ENCODE peak calls at places on chromosomes 4 and X, in five cellular contexts. One of them, this sample, is unnamed.

GRCh38 chrX:155612312-155613224 is at the start of gene TMLHE:
- DNase-seq in H9: peak; percentile 59
- DNase-seq in IMR-90: peak; percentile 47
- DNase-seq in mesenchymal stem cell: peak; percentile 64
- DNase-seq in H1: peak; percentile 61
- DNase-seq in this sample: peak; percentile 9

GRCh38 chr4:692771-693554 is 4.0 kb upstream of the SLC49A3 start:
- DNase-seq in H9: peak; percentile 43
- DNase-seq in IMR-90: no peak
- DNase-seq in mesenchymal stem cell: no peak
- DNase-seq in H1: no peak
- DNase-seq in this sample: no peak

GRCh38 chr4:88054909-88055308 is 47.5 kb downstream of the PKD2 start:
- DNase-seq in H9: peak; percentile 60
- DNase-seq in IMR-90: peak; percentile 72
- DNase-seq in mesenchymal stem cell: peak; percentile 69
- DNase-seq in H1: no peak
- DNase-seq in this sample: peak; percentile 24

GRCh38 chr4:74897390-74897789 is 35.5 kb upstream of the PARM1 start:
- DNase-seq in H9: no peak
- DNase-seq in IMR-90: no peak
- DNase-seq in mesenchymal stem cell: no peak
- DNase-seq in H1: no peak
- DNase-seq in this sample: no peak

GRCh38 chrX:134171661-134172587 is 65.1 kb upstream of the CCDC160 start:
- DNase-seq in H9: peak; percentile 43
- DNase-seq in IMR-90: no peak
- DNase-seq in mesenchymal stem cell: peak; percentile 6
- DNase-seq in H1: no peak
- DNase-seq in this sample: no peak

GRCh38 chr4:182337366-182337765 is 94.2 kb downstream of the TENM3 start:
- DNase-seq in H9: no peak
- DNase-seq in IMR-90: peak; percentile 8
- DNase-seq in mesenchymal stem cell: no peak
- DNase-seq in H1: no peak
- DNase-seq in this sample: no peak

GRCh38 chrX:11787564-11787963 is 29.5 kb downstream of the MSL3 start:
- DNase-seq in H9: peak; percentile 92
- DNase-seq in IMR-90: peak; percentile 33
- DNase-seq in mesenchymal stem cell: peak; percentile 26
- DNase-seq in H1: peak; percentile 80
- DNase-seq in this sample: peak; percentile 67

GRCh38 chrX:147875866-147876596 is 35.7 kb upstream of the FMR1 start:
- DNase-seq in H9: no peak
- DNase-seq in IMR-90: no peak
- DNase-seq in mesenchymal stem cell: peak; percentile 1
- DNase-seq in H1: no peak
- DNase-seq in this sample: no peak

GRCh38 chr4:118410143-118410542 is 57.3 kb upstream of the PRSS12 start:
- DNase-seq in H9: no peak
- DNase-seq in IMR-90: peak; percentile 90
- DNase-seq in mesenchymal stem cell: peak; percentile 47
- DNase-seq in H1: no peak
- DNase-seq in this sample: no peak

GRCh38 chrX:47502591-47503222 is 19.7 kb upstream of the ZNF41 start:
- DNase-seq in H9: no peak
- DNase-seq in IMR-90: peak; percentile 61
- DNase-seq in mesenchymal stem cell: peak; percentile 37
- DNase-seq in H1: no peak
- DNase-seq in this sample: no peak

GRCh38 chr4:95020521-95020920 is 262.8 kb downstream of the BMPR1B start:
- DNase-seq in H9: no peak
- DNase-seq in IMR-90: no peak
- DNase-seq in mesenchymal stem cell: no peak
- DNase-seq in H1: no peak
- DNase-seq in this sample: no peak
- H3K4me1 ChIP-seq in H9: no peaks in the 10 kb centered on the region
- H3K4me1 ChIP-seq in IMR-90: no peaks in the 10 kb centered on the region
- H3K4me1 ChIP-seq in mesenchymal stem cell: no peaks in the 10 kb centered on the region
- H3K4me1 ChIP-seq in H1: no peaks in the 10 kb centered on the region
- H3K4me1 ChIP-seq in this sample: peaks cover 3% of the 10 kb centered on the region

DNA sequence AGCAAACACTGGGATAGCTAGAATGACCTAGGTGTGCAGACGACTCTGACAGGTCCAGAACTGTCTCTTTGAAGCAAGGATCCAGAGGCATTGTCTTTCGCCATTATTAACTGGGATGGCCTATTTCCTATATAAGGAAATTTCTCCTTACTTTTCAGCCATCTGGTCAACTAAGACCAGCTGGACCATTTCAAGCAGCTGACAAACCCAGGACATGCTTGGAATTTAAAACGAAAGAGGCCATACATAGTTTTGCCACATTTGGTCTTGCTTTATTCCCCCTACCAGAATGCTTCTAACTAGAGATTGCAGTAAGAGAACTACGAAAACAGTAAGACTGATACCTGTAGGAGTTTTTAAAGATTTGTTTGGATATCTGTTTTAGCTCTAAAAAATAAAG is 87.0 kb downstream of the GLRA2 start:
- DNase-seq in H9: no peak
- DNase-seq in IMR-90: peak; percentile 38
- DNase-seq in mesenchymal stem cell: peak; percentile 8
- DNase-seq in H1: no peak
- DNase-seq in this sample: no peak
- H2BK5ac ChIP-seq in H9: no peak overlapping the region
- H2BK5ac ChIP-seq in IMR-90: peak overlapping the region; percentile 80
- H2BK5ac ChIP-seq in mesenchymal stem cell: no peak overlapping the region
- H2BK5ac ChIP-seq in H1: no peak overlapping the region
- H2BK5ac ChIP-seq in this sample: no peak overlapping the region

GRCh38 chr4:2007804-2008670 is 737 bp downstream of the NELFA start:
- DNase-seq in H9: no peak
- DNase-seq in IMR-90: peak; percentile 9
- DNase-seq in mesenchymal stem cell: peak; percentile 28
- DNase-seq in H1: no peak
- DNase-seq in this sample: peak; percentile 18
- H3K14ac ChIP-seq in H9: no peak overlapping the region
- H3K14ac ChIP-seq in IMR-90: peak overlapping the region; percentile 84
- H3K14ac ChIP-seq in mesenchymal stem cell: peak overlapping the region; percentile 68
- H3K14ac ChIP-seq in H1: no peak overlapping the region
- H3K14ac ChIP-seq in this sample: peak overlapping the region; percentile 100

DNA sequence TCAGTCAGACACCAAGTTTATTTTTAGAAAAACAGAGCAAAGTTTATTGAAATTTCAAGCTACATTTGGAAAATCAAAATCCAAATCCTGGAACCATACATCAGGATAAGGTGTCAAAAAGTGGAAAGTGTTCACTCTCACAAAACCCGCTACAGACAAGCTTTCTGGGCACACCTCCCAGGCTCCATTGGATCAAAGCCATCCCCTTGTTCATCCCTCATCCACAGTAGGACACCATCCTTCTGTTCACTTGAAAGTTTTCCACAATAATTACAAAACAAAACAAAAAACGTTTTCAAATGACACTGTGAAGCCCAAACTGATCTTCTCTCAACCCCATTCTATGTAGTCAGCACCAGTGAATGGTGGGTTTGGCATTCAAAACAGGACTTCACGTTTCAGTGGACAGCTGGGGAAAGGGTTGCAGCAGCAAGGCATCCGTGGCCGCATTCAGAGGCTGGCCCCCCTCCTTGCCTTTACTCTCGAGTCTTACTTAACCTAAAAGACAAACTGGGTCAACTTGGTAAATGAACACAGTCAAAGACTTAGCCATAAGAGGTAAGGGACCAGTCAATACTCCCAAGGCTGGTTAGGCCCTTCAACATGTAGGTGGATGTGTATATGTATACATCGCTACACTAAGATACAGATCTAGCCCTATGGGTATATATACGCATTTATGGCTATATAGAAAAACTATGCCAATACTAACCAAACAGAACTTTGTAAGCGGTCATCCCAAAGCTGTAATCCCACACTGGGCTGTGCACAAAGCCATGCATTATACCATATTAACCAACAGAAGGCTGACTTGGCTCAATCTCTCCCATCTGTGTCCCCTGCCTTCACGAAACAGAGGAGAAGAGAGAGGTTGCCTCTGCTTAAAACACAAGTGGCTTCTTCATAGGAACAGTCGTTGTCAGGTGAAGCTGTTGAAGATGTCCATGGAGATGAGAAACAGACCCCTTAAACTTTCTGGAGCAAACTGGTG is 62.1 kb downstream of the TSC22D3 start:
- DNase-seq in H9: no peak
- DNase-seq in IMR-90: no peak
- DNase-seq in mesenchymal stem cell: peak; percentile 21
- DNase-seq in H1: no peak
- DNase-seq in this sample: no peak
- H3K4me1 ChIP-seq in H9: peaks cover 4% of the 10 kb centered on the region
- H3K4me1 ChIP-seq in IMR-90: peaks cover 12% of the 10 kb centered on the region
- H3K4me1 ChIP-seq in mesenchymal stem cell: peaks cover 23% of the 10 kb centered on the region
- H3K4me1 ChIP-seq in H1: peaks cover 8% of the 10 kb centered on the region
- H3K4me1 ChIP-seq in this sample: peaks cover 14% of the 10 kb centered on the region

DNA sequence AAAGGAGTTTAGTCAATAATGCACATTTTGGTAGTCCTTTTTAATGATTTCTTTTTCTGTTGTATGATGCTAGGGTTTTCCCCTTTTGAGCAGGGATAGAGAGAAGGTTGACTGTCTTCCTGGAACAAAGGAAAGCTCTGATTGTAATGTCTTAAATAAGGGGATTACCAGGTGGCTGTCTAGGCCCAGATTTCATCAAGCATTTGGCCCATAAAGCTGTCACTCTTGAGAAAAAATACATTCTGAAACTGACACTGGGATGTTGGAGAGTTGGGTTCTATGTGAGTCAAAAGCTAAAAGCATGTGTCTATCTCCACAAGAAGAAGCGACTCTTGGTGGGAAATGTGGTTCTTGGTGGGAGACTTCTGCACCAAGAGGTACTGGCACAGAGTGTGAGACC is 26.4 kb downstream of the KIAA1210 start:
- DNase-seq in H9: no peak
- DNase-seq in IMR-90: no peak
- DNase-seq in mesenchymal stem cell: no peak
- DNase-seq in H1: no peak
- DNase-seq in this sample: no peak
- H2BK5ac ChIP-seq in H9: no peak overlapping the region
- H2BK5ac ChIP-seq in IMR-90: no peak overlapping the region
- H2BK5ac ChIP-seq in mesenchymal stem cell: no peak overlapping the region
- H2BK5ac ChIP-seq in H1: no peak overlapping the region
- H2BK5ac ChIP-seq in this sample: no peak overlapping the region

DNA sequence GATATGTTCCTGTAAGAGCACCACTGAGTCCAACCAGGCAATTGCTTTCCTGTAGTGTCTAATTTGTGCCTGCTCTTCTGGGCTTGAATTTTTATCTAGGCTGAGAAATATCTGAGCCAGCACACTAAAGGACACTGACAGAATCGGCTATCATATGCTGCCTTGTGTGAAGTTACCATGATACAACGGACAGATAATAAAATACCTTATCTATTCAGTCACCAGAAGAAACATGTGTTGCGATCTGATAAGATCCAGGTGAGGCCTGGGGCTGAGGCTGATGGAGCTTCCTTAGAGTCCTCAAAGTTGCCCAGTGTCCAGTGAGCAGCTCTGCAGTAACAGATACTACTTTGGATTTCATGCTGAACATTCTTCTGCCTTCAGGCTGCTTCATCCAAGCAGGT is 111.8 kb downstream of the ZNF518B start:
- DNase-seq in H9: no peak
- DNase-seq in IMR-90: no peak
- DNase-seq in mesenchymal stem cell: no peak
- DNase-seq in H1: no peak
- DNase-seq in this sample: no peak
- H3K14ac ChIP-seq in H9: no peak overlapping the region
- H3K14ac ChIP-seq in IMR-90: no peak overlapping the region
- H3K14ac ChIP-seq in mesenchymal stem cell: no peak overlapping the region
- H3K14ac ChIP-seq in H1: no peak overlapping the region
- H3K14ac ChIP-seq in this sample: no peak overlapping the region

GRCh38 chr4:153488006-153488718 is 22.0 kb downstream of the TMEM131L start:
- DNase-seq in H9: no peak
- DNase-seq in IMR-90: peak; percentile 53
- DNase-seq in mesenchymal stem cell: no peak
- DNase-seq in H1: peak; percentile 48
- DNase-seq in this sample: no peak
- H3K4me1 ChIP-seq in H9: peaks cover 13% of the 10 kb centered on the region
- H3K4me1 ChIP-seq in IMR-90: peaks cover 28% of the 10 kb centered on the region
- H3K4me1 ChIP-seq in mesenchymal stem cell: peaks cover 26% of the 10 kb centered on the region
- H3K4me1 ChIP-seq in H1: peaks cover 31% of the 10 kb centered on the region
- H3K4me1 ChIP-seq in this sample: peaks cover 23% of the 10 kb centered on the region

This sample was measured in neuronal stem cell.